ENCODE peak calls at places on chromosome 13, in five cellular contexts. Z is mucosa of descending colon, M is fibroblast of lung, L is GM23338, V is ascending aorta. N is an unnamed sample. For H3K36me3, the result is how much of the 10 kb centered on the place peaks cover.

GRCh38 chr13:72199640-72200039 is 332.6 kb upstream of the DACH1 start:
- DNase-seq in Z (no peak), M (no peak), L (no peak), V (no peak), N (no peak)

GRCh38 chr13:108807841-108808240 is 178.4 kb downstream of the MYO16 start:
- DNase-seq in Z (no peak), M (no peak), L (no peak), V (no peak), N (no peak)

GRCh38 chr13:36817996-36818395 is 1.0 kb upstream of the RFXAP start:
- DNase-seq in Z (no peak), M (no peak), L (no peak), V (no peak), N (no peak)

GRCh38 chr13:47046706-47047105 is 149.9 kb upstream of the HTR2A start:
- DNase-seq in Z (no peak), M (no peak), L (no peak), V (no peak), N (no peak)

GRCh38 chr13:27374126-27374613 is 50.2 kb upstream of the GTF3A start:
- DNase-seq in Z (peak), M (no peak), L (no peak), V (no peak), N (no peak)

GRCh38 chr13:91375119-91375729 is 23.2 kb upstream of the GPC5 start:
- DNase-seq in Z (no peak), M (no peak), L (peak), V (no peak), N (no peak)

GRCh38 chr13:80556291-80556690 is 215.4 kb upstream of the SPRY2 start:
- DNase-seq in Z (no peak), M (no peak), L (no peak), V (no peak), N (no peak)

GRCh38 chr13:63436288-63436687 is 2020.6 kb upstream of the PCDH20 start:
- DNase-seq in Z (no peak), M (no peak), L (no peak), V (no peak), N (no peak)

GRCh38 chr13:36778083-36778671 is 40.8 kb upstream of the RFXAP start:
- DNase-seq in Z (no peak), M (peak), L (peak), V (no peak), N (peak)

GRCh38 chr13:93080587-93080986 is 146.0 kb upstream of the GPC6 start:
- DNase-seq in Z (no peak), M (peak), L (peak), V (no peak), N (no peak)

GRCh38 chr13:46097015-46097414 is 7.8 kb downstream of the CPB2 start:
- DNase-seq in Z (no peak), M (no peak), L (no peak), V (no peak), N (no peak)

GRCh38 chr13:97659602-97660001 is 225.6 kb downstream of the RAP2A start:
- DNase-seq in Z (peak), M (peak), L (peak), V (no peak), N (no peak)

GRCh38 chr13:37319041-37319443 is 213.6 kb upstream of the CSNK1A1L start:
- DNase-seq in Z (no peak), M (peak), L (no peak), V (no peak), N (peak)

GRCh38 chr13:109329175-109329574 is 457.2 kb downstream of the IRS2 start:
- DNase-seq in Z (no peak), M (no peak), L (no peak), V (no peak), N (no peak)

GRCh38 chr13:40070357-40070756 is 414.9 kb downstream of the COG6 start:
- DNase-seq in Z (no peak), M (no peak), L (no peak), V (no peak), N (no peak)

GRCh38 chr13:98528663-98529064 is 48.2 kb downstream of the STK24 start:
- DNase-seq in Z (no peak), M (peak), L (no peak), V (no peak), N (no peak)

GRCh38 chr13:73142091-73142490 is 83.3 kb downstream of the KLF5 start:
- DNase-seq in Z (no peak), M (peak), L (no peak), V (no peak), N (no peak)

GRCh38 chr13:95298971-95299627 is 2.2 kb downstream of the ABCC4 start:
- DNase-seq in Z (no peak), M (peak), L (no peak), V (no peak), N (no peak)

GRCh38 chr13:94192576-94192975 is 286.9 kb downstream of the DCT start:
- DNase-seq in Z (peak), M (no peak), L (peak), V (no peak), N (no peak)

GRCh38 chr13:38821753-38822551 is 135.1 kb downstream of the FREM2 start:
- DNase-seq in Z (no peak), M (peak), L (no peak), V (no peak), N (no peak)

GRCh38 chr13:43822969-43823368 is 36.2 kb upstream of the ENOX1 start:
- DNase-seq in Z (no peak), M (no peak), L (no peak), V (no peak), N (no peak)

GRCh38 chr13:46181799-46182490 is at the start of gene LCP1:
- DNase-seq in Z (peak), M (no peak), L (peak), V (peak), N (no peak)

GRCh38 chr13:60260440-60260839 is 96.7 kb upstream of the DIAPH3 start:
- DNase-seq in Z (no peak), M (no peak), L (peak), V (no peak), N (no peak)

GRCh38 chr13:100128838-100129237 is 39.9 kb downstream of the PCCA start:
- DNase-seq in Z (no peak), M (no peak), L (no peak), V (no peak), N (no peak)

GRCh38 chr13:22000191-22000590 is 329.3 kb downstream of the FGF9 start:
- DNase-seq in Z (no peak), M (no peak), L (no peak), V (no peak), N (no peak)

GRCh38 chr13:46551410-46552301 is 1.3 kb upstream of the LRCH1 start:
- DNase-seq in Z (peak), M (peak), L (peak), V (peak), N (no peak)

GRCh38 chr13:79935121-79935520 is 405.8 kb downstream of the SPRY2 start:
- DNase-seq in Z (no peak), M (no peak), L (no peak), V (no peak), N (peak)

DNA sequence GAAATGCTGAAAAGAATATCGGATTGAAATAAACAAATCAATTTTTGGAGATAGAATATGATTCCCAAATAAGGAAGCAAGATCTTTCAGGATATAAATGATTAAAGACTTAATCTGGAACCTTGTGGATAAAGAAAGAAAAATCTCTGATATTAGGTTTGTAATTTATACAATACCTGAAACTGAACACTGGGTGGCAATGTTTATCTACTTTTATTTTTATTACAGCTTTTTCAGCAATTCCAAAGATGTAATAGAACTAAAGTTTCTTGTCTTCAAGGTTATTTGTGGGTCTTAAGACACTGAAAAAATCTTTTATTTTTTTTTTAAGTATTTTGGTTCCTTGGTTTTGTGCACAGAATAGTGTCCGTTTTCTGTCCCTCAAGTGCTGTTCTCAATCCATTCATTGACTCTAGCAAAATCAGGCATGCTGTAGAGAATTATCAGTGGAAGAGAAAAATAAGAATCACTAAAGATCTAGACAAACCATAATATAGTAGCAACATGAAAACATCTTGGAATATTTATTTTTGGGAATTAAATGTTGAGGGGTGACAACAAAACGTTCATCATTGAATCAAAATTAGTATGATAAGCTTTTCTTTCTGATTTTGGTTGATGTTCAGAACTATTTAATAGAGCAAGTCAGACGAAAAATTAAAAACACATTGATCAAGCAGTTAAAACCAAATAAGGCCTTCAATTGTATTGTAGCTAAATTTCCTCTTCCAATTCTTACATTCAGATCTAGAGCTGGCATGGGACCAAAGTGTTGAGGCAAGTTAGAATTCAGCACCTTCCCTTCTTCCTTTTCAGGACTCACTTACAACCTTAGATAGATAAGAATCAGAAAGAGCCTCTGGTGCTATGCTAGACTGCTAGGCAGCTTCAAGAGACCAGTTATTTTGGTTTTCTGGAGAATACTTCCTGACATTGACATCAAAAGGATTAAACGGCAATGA is 704.4 kb upstream of the PCDH20 start:
- DNase-seq in Z (no peak), M (peak), L (peak), V (no peak), N (no peak)
- TF ChIP-seq CTCF in Z (no peak), M (no peak), L (peak), V (peak), N (peak)

GRCh38 chr13:110462091-110462490 is 99.4 kb downstream of the RAB20 start:
- DNase-seq in Z (no peak), M (no peak), L (no peak), V (no peak), N (no peak)

GRCh38 chr13:110466261-110466660 is 95.3 kb downstream of the RAB20 start:
- DNase-seq in Z (no peak), M (no peak), L (no peak), V (no peak), N (no peak)

GRCh38 chr13:110465696-110466095 is 95.8 kb downstream of the RAB20 start:
- DNase-seq in Z (no peak), M (no peak), L (no peak), V (no peak), N (no peak)

GRCh38 chr13:110463876-110464510 is 97.5 kb downstream of the RAB20 start:
- DNase-seq in Z (no peak), M (peak), L (no peak), V (no peak), N (no peak)

GRCh38 chr13:110464547-110465343 is 96.8 kb downstream of the RAB20 start:
- DNase-seq in Z (no peak), M (no peak), L (no peak), V (no peak), N (no peak)
- H3K36me3 ChIP-seq in Z (under half), M (under half), L (under half), V (half or more), N (under half)

GRCh38 chr13:24172071-24172470 is 11.6 kb downstream of the SPATA13 start:
- DNase-seq in Z (no peak), M (no peak), L (no peak), V (no peak), N (no peak)

GRCh38 chr13:24167666-24168391 is 7.3 kb downstream of the SPATA13 start:
- DNase-seq in Z (no peak), M (no peak), L (no peak), V (no peak), N (no peak)

GRCh38 chr13:24165746-24166145 is 5.2 kb downstream of the SPATA13 start:
- DNase-seq in Z (no peak), M (peak), L (no peak), V (no peak), N (peak)

GRCh38 chr13:24168980-24169379 is 8.5 kb downstream of the SPATA13 start:
- DNase-seq in Z (no peak), M (peak), L (no peak), V (no peak), N (no peak)

GRCh38 chr13:24168392-24168750 is 7.9 kb downstream of the SPATA13 start:
- DNase-seq in Z (no peak), M (peak), L (no peak), V (no peak), N (no peak)
- H3K4me3 ChIP-seq in Z (no peak), M (no peak), L (no peak), V (no peak), N (no peak)

DNA sequence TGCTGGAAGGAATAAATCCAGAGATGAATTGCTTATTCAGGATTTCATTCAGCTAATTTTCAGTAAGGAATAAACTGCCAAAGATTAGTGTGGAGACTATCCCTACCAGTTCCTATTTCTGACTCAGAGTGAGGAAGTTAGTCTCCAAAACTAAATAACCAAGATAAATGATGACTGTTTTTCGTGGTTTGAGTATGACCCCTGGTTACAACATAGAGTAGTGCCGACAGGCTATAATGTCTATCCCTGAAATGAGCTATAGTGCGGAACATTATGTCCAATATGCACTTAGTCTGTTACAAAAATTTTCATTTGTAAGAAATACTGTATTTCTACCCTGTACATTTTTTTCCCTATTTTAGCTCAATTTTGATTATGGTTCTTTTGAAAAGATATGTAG is 51.4 kb downstream of the NBEA start:
- DNase-seq in Z (no peak), M (peak), L (no peak), V (no peak), N (no peak)
- TF ChIP-seq CTCF in Z (no peak), M (no peak), L (no peak), V (no peak), N (no peak)

GRCh38 chr13:32191452-32191998 is 123.6 kb downstream of the ZAR1L start:
- DNase-seq in Z (no peak), M (no peak), L (peak), V (no peak), N (no peak)
- H3K36me3 ChIP-seq in Z (under half), M (under half), L (under half), V (under half), N (under half)

GRCh38 chr13:25177636-25178035 is 5.5 kb upstream of the AMER2 start:
- DNase-seq in Z (no peak), M (no peak), L (no peak), V (no peak), N (no peak)
- H3K4me3 ChIP-seq in Z (no peak), M (no peak), L (no peak), V (no peak), N (no peak)

GRCh38 chr13:29713841-29714240 is 118.4 kb upstream of the SLC7A1 start:
- DNase-seq in Z (no peak), M (no peak), L (peak), V (no peak), N (no peak)
- TF ChIP-seq CTCF in Z (peak), M (peak), L (peak), V (no peak), N (peak)

DNA sequence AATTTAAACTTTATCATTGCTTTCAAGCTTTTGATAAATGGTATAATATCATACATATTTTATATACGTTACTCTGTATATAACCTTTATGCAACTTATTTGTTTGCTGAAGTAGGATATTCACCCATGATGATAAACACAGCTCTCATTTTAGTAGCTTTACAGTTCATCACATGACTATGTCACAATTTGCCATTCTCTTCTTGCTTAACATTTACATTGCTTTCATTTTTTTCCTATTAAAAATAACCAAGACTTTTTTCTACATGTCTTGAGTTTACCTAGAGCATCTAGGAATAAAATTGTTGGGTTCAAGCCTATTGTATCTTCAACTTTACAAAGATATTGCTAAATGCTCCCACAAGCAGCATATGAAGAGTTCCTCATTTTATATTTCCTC is 54.0 kb downstream of the KCNRG start:
- DNase-seq in Z (no peak), M (no peak), L (no peak), V (no peak), N (no peak)
- H3K36me3 ChIP-seq in Z (under half), M (under half), L (under half), V (under half), N (under half)

N was measured in BJ.